ENCODE peak calls at places on chromosomes 7 and 10, in six cellular contexts. O, X, Z, S, L and U are unnamed samples.

GRCh38 chr7:66948480-66949109 is 27.6 kb downstream of the TMEM248 start:
- DNase-seq in O (no peak), X (no peak), Z (no peak), S (no peak), L (no peak), U (no peak)

GRCh38 chr7:39539816-39540215 is 26.4 kb upstream of the YAE1 start:
- DNase-seq in O (no peak), X (no peak), Z (no peak), S (no peak), L (no peak), U (no peak)

GRCh38 chr10:93383562-93383981 is 98.6 kb downstream of the MYOF start:
- DNase-seq in O (no peak), X (no peak), Z (peak), S (no peak), L (peak), U (no peak)

GRCh38 chr10:73837072-73837471 is 25.7 kb upstream of the NDST2 start:
- DNase-seq in O (no peak), X (no peak), Z (peak), S (peak), L (peak), U (no peak)

GRCh38 chr10:94232711-94233383 is 129.9 kb downstream of the NOC3L start:
- DNase-seq in O (no peak), X (no peak), Z (no peak), S (no peak), L (no peak), U (no peak)

GRCh38 chr10:4067552-4068254 is 282.7 kb upstream of the KLF6 start:
- DNase-seq in O (no peak), X (no peak), Z (no peak), S (no peak), L (no peak), U (no peak)

GRCh38 chr7:25009271-25009670 is 29.3 kb upstream of the OSBPL3 start:
- DNase-seq in O (no peak), X (no peak), Z (peak), S (peak), L (peak), U (no peak)

GRCh38 chr10:131142446-131143380 is 168.8 kb downstream of the TCERG1L start:
- DNase-seq in O (no peak), X (no peak), Z (no peak), S (no peak), L (no peak), U (no peak)

GRCh38 chr7:4683043-4683883 is 1.2 kb downstream of the FOXK1 start:
- DNase-seq in O (no peak), X (no peak), Z (no peak), S (peak), L (peak), U (no peak)

GRCh38 chr7:129877146-129877792 is 75.5 kb downstream of the UBE2H start:
- DNase-seq in O (no peak), X (no peak), Z (no peak), S (no peak), L (peak), U (no peak)

GRCh38 chr10:44972874-44973306 is 5.7 kb downstream of the DEPP1 start:
- DNase-seq in O (no peak), X (no peak), Z (no peak), S (no peak), L (no peak), U (no peak)